ENCODE peak calls at places on chromosomes 1 and 21, in ten cellular contexts. K is IMR-90, G is GM20000, O is germinal center, Y is endothelial cell of umbilical vein, A is T follicular helper cell, Z is midbrain, D is C1 segment of cervical spinal cord, Q is stromal cell of bone marrow, T is HCT116. E is an unnamed sample.

GRCh38 chr1:153541641-153542569 is 1.2 kb upstream of the S100A5 start:
- DNase-seq in T (no peak), A (no peak), K (no peak), Y (no peak), O (no peak), D (no peak), Q (no peak), Z (no peak), G (no peak), E (no peak)

GRCh38 chr1:175192111-175192629 is 406 bp downstream of the KIAA0040 start:
- DNase-seq in D (no peak), Y (peak), G (peak), K (no peak), A (peak), O (no peak), Z (no peak), T (no peak), Q (no peak), E (peak)

GRCh38 chr1:157646144-157646543 is 48.3 kb upstream of the FCRL4 start:
- DNase-seq in Q (no peak), K (no peak), O (peak), A (no peak), Z (no peak), G (no peak), D (no peak), Y (no peak), T (no peak), E (no peak)

GRCh38 chr21:43574741-43575465 is 84.4 kb downstream of the HSF2BP start:
- DNase-seq in Q (no peak), O (no peak), T (no peak), G (no peak), Z (peak), A (no peak), K (no peak), D (peak), Y (no peak), E (no peak)

GRCh38 chr1:25543425-25544242 is at the start of gene LDLRAP1:
- DNase-seq in A (peak), G (peak), Y (peak), Z (peak), T (no peak), Q (peak), O (peak), K (peak), D (peak), E (peak)

GRCh38 chr1:9352364-9353140 is 59.9 kb downstream of the SPSB1 start:
- DNase-seq in T (no peak), Y (no peak), K (no peak), A (no peak), Z (peak), O (no peak), D (peak), Q (no peak), G (no peak), E (no peak)

GRCh38 chr1:116764466-116764896 is 10.3 kb downstream of the CD2 start:
- DNase-seq in O (no peak), Q (no peak), Y (no peak), D (no peak), Z (no peak), T (no peak), A (peak), G (no peak), K (no peak), E (no peak)

GRCh38 chr1:156691665-156692408 is 13.5 kb downstream of the CRABP2 start:
- DNase-seq in D (no peak), T (no peak), K (peak), O (no peak), Z (no peak), Y (no peak), G (no peak), Q (no peak), A (no peak), E (no peak)

GRCh38 chr1:54715493-54716298 is at the start of gene TTC4:
- DNase-seq in O (peak), Q (peak), G (peak), Z (peak), T (peak), A (peak), D (peak), Y (peak), K (peak), E (peak)

GRCh38 chr1:157993179-157994080 is at the start of gene KIRREL1:
- DNase-seq in A (no peak), Q (peak), G (peak), Y (peak), O (peak), K (peak), T (no peak), D (no peak), Z (no peak), E (no peak)

GRCh38 chr1:164640673-164641352 is 81.8 kb downstream of the PBX1 start:
- DNase-seq in Q (no peak), A (no peak), T (no peak), Y (no peak), O (no peak), Z (no peak), D (no peak), K (no peak), G (no peak), E (no peak)

GRCh38 chr1:27117733-27118439 is 37.0 kb downstream of the SLC9A1 start:
- DNase-seq in Z (no peak), T (no peak), D (no peak), O (no peak), Q (no peak), A (no peak), Y (no peak), G (no peak), K (peak), E (peak)

GRCh38 chr1:234322979-234323378 is 50.3 kb upstream of the COA6 start:
- DNase-seq in T (peak), K (peak), G (peak), O (peak), Y (peak), D (no peak), Q (no peak), Z (no peak), A (peak), E (peak)

GRCh38 chr21:45294509-45295291 is 7.0 kb upstream of the POFUT2 start:
- DNase-seq in Q (peak), T (no peak), Z (no peak), O (no peak), G (no peak), A (no peak), K (peak), Y (peak), D (no peak), E (no peak)

GRCh38 chr1:85134583-85135455 is 66.0 kb downstream of the SYDE2 start:
- DNase-seq in T (no peak), Y (no peak), O (no peak), A (no peak), D (no peak), K (peak), Q (no peak), Z (no peak), G (no peak), E (peak)

GRCh38 chr1:6354659-6355317 is 38.8 kb downstream of the ACOT7 start:
- DNase-seq in Q (no peak), T (no peak), G (no peak), O (no peak), Y (no peak), Z (no peak), K (no peak), A (no peak), D (no peak), E (no peak)

GRCh38 chr1:7558041-7558461 is 213.0 kb upstream of the VAMP3 start:
- DNase-seq in A (no peak), G (no peak), Z (no peak), T (no peak), K (no peak), Y (no peak), O (no peak), Q (no peak), D (no peak), E (peak)

GRCh38 chr21:34791776-34792503 is 123.1 kb downstream of the CLIC6 start:
- DNase-seq in Q (no peak), Z (no peak), Y (no peak), D (no peak), O (no peak), K (no peak), T (no peak), G (no peak), A (no peak), E (no peak)

GRCh38 chr1:242426271-242426905 is 98.1 kb downstream of the PLD5 start:
- DNase-seq in Z (no peak), K (no peak), O (no peak), A (no peak), G (no peak), Y (no peak), Q (no peak), D (no peak), T (no peak), E (no peak)

GRCh38 chr1:235703516-235703915 is 53.9 kb upstream of the GNG4 start:
- DNase-seq in K (peak), D (no peak), A (no peak), Y (peak), Z (no peak), G (no peak), Q (no peak), O (no peak), T (no peak), E (no peak)

GRCh38 chr1:58936973-58937372 is 153.1 kb upstream of the JUN start:
- DNase-seq in Q (no peak), A (no peak), Y (no peak), Z (no peak), O (no peak), K (no peak), G (no peak), D (no peak), T (no peak), E (no peak)

GRCh38 chr21:15472641-15473040 is 257.1 kb upstream of the USP25 start:
- DNase-seq in A (no peak), G (no peak), Q (no peak), O (no peak), Z (no peak), D (no peak), K (no peak), Y (no peak), T (no peak), E (no peak)

GRCh38 chr1:144551107-144551542 is 41.6 kb upstream of the PPIAL4F start:
- DNase-seq in G (peak), K (no peak), Q (no peak), O (no peak), Y (no peak), Z (no peak), D (peak), A (no peak), T (no peak), E (no peak)

E was measured in G401.